ENCODE peak calls at places on chromosomes 2 and 18, in eight cellular contexts. G is HCT116, D is IMR-90, N is endothelial cell of umbilical vein, I is fibroblast of lung, L is K562, W is H1, H is GM12878. J is an unnamed sample.

GRCh38 chr2:119245841-119246230 is 22.2 kb downstream of the STEAP3 start:
- DNase-seq in G (no peak), D (no peak), N (no peak), I (no peak), L (no peak), W (no peak), H (no peak), J (no peak)

GRCh38 chr2:134777593-134777992 is 58.8 kb upstream of the TMEM163 start:
- DNase-seq in G (no peak), D (no peak), N (no peak), I (no peak), L (no peak), W (no peak), H (no peak), J (no peak)

GRCh38 chr2:206969192-206969591 is 29.9 kb downstream of the CPO start:
- DNase-seq in G (no peak), D (no peak), N (no peak), I (no peak), L (no peak), W (no peak), H (no peak), J (no peak)

GRCh38 chr18:61079714-61080113 is 253.5 kb upstream of the CDH20 start:
- DNase-seq in G (no peak), D (no peak), N (no peak), I (no peak), L (no peak), W (no peak), H (no peak), J (no peak)

GRCh38 chr2:103402944-103403343 is 641.1 kb downstream of the TMEM182 start:
- DNase-seq in G (no peak), D (no peak), N (no peak), I (no peak), L (no peak), W (no peak), H (no peak), J (no peak)

GRCh38 chr2:132253496-132254305 is 91.9 kb upstream of the ANKRD30BL start:
- DNase-seq in G (no peak), D (no peak), N (no peak), I (no peak), L (no peak), W (no peak), H (no peak), J (no peak)

GRCh38 chr18:44474067-44474411 is 206.6 kb upstream of the SETBP1 start:
- DNase-seq in G (no peak), D (no peak), N (no peak), I (no peak), L (no peak), W (no peak), H (no peak), J (no peak)

GRCh38 chr2:175560521-175561164 is 379.1 kb upstream of the ATP5MC3 start:
- DNase-seq in G (no peak), D (no peak), N (no peak), I (no peak), L (no peak), W (no peak), H (no peak), J (no peak)

GRCh38 chr18:9808190-9808529 is 77.6 kb upstream of the TXNDC2 start:
- DNase-seq in G (no peak), D (no peak), N (no peak), I (no peak), L (no peak), W (no peak), H (no peak), J (no peak)

GRCh38 chr2:24052951-24053350 is 3.4 kb downstream of the FKBP1B start:
- DNase-seq in G (no peak), D (no peak), N (no peak), I (no peak), L (no peak), W (no peak), H (no peak), J (no peak)

GRCh38 chr18:65567372-65567771 is 183.4 kb upstream of the CDH7 start:
- DNase-seq in G (no peak), D (no peak), N (no peak), I (no peak), L (no peak), W (no peak), H (no peak), J (no peak)

GRCh38 chr2:78984386-78984785 is 41.1 kb upstream of the REG3G start:
- DNase-seq in G (no peak), D (no peak), N (no peak), I (no peak), L (no peak), W (no peak), H (no peak), J (no peak)

GRCh38 chr2:80242355-80242910 is 62.1 kb downstream of the LRRTM1 start:
- DNase-seq in G (no peak), D (no peak), N (no peak), I (no peak), L (no peak), W (no peak), H (no peak), J (no peak)

GRCh38 chr2:6196461-6196860 is 504.3 kb downstream of the SOX11 start:
- DNase-seq in G (no peak), D (no peak), N (no peak), I (peak; percentile 8), L (no peak), W (no peak), H (no peak), J (no peak)

GRCh38 chr2:242027676-242028450 is 158.3 kb downstream of the RTP5 start:
- DNase-seq in G (no peak), D (no peak), N (no peak), I (no peak), L (no peak), W (no peak), H (no peak), J (no peak)

GRCh38 chr2:138105358-138105757 is 141.1 kb downstream of the HNMT start:
- DNase-seq in G (no peak), D (no peak), N (no peak), I (no peak), L (no peak), W (no peak), H (no peak), J (no peak)

GRCh38 chr2:188441288-188441947 is 149.7 kb downstream of the GULP1 start:
- DNase-seq in G (no peak), D (no peak), N (no peak), I (no peak), L (no peak), W (no peak), H (no peak), J (no peak)

GRCh38 chr2:239305771-239306170 is 95.0 kb downstream of the HDAC4 start:
- DNase-seq in G (no peak), D (no peak), N (no peak), I (no peak), L (no peak), W (no peak), H (no peak), J (no peak)

GRCh38 chr18:6960656-6961055 is 156.9 kb downstream of the LAMA1 start:
- DNase-seq in G (no peak), D (peak; percentile 65), N (no peak), I (peak; percentile 17), L (no peak), W (no peak), H (no peak), J (no peak)

GRCh38 chr2:113103958-113104627 is 23.3 kb upstream of the IL1RN start:
- DNase-seq in G (no peak), D (no peak), N (no peak), I (no peak), L (no peak), W (no peak), H (no peak), J (no peak)

GRCh38 chr18:6428851-6429395 is 14.2 kb upstream of the L3MBTL4 start:
- DNase-seq in G (no peak), D (no peak), N (no peak), I (no peak), L (no peak), W (no peak), H (no peak), J (no peak)

GRCh38 chr2:165192729-165193128 is 11.1 kb downstream of the SCN3A start:
- DNase-seq in G (no peak), D (no peak), N (no peak), I (no peak), L (no peak), W (no peak), H (no peak), J (no peak)
- H4K20me1 ChIP-seq in G (no peaks in the 10 kb centered on the region), D (no peaks in the 10 kb centered on the region), N (no peaks in the 10 kb centered on the region), I (no peaks in the 10 kb centered on the region), L (no peaks in the 10 kb centered on the region), W (no peaks in the 10 kb centered on the region), H (no peaks in the 10 kb centered on the region), J (no peaks in the 10 kb centered on the region)

DNA sequence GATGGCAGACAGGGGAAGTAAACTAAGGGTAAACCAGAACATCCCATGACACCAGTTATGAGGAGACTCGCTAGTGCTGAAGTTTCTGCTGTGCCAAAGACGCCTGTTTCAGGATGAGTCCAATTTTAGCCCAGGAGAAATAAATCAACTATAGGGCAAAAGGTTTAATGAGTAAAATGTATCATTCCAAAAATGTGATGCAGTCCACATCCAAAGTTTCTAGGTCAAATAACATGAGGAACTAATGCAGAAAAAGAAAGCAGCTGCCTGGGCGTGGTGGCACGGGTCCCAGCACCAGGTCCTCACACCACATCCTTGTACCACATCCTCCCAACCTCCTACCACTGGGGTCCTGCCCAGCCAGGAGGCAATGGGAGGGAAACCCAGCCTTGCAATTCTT is 126.9 kb upstream of the CTAGE1 start:
- DNase-seq in G (no peak), D (no peak), N (no peak), I (no peak), L (no peak), W (no peak), H (no peak), J (no peak)
- H3K9ac ChIP-seq in G (no peak overlapping the region), D (no peak overlapping the region), N (no peak overlapping the region), I (no peak overlapping the region), L (no peak overlapping the region), W (no peak overlapping the region), H (no peak overlapping the region), J (no peak overlapping the region)

GRCh38 chr2:28370355-28370754 is 22.3 kb upstream of the FOSL2 start:
- DNase-seq in G (no peak), D (no peak), N (no peak), I (no peak), L (no peak), W (no peak), H (no peak), J (no peak)
- TF ChIP-seq CTCF in G (no peak), D (no peak), N (no peak), I (no peak), L (no peak), W (no peak), H (no peak), J (no peak)

DNA sequence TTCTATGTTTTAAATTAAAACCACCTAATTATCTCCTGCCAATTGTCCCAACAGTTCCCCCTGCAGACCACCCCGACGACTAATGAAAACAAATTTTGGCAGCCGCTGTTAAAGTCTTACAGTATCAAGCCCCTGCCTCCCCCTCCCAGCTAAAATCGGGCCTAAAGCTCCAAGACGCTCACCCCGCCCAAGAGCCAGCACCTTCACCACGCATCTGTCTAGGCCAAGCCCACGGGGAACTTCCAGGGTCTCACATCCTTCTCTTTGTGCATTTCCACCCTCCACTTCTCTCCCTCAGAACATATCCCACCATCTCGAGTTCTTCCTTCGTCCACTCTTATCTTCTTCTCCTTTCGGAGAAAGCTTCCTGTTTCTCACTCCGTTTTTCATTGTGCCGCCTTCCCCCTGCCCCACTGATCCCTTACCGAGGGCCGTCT is 438 bp downstream of the PRPF40A start:
- DNase-seq in G (no peak), D (no peak), N (no peak), I (no peak), L (peak; percentile 34), W (no peak), H (no peak), J (peak; percentile 28)
- H4K20me1 ChIP-seq in G (peaks cover 32% of the 10 kb centered on the region), D (peaks cover 9% of the 10 kb centered on the region), N (no peaks in the 10 kb centered on the region), I (no peaks in the 10 kb centered on the region), L (no peaks in the 10 kb centered on the region), W (peaks cover 19% of the 10 kb centered on the region), H (no peaks in the 10 kb centered on the region), J (peaks cover 12% of the 10 kb centered on the region)

GRCh38 chr2:161418715-161419337 is 2.7 kb downstream of the TBR1 start:
- DNase-seq in G (no peak), D (peak; percentile 10), N (no peak), I (peak; percentile 20), L (no peak), W (no peak), H (no peak), J (no peak)
- H3K9ac ChIP-seq in G (no peak overlapping the region), D (no peak overlapping the region), N (no peak overlapping the region), I (no peak overlapping the region), L (no peak overlapping the region), W (no peak overlapping the region), H (no peak overlapping the region), J (no peak overlapping the region)